ENCODE peak calls at places on chromosomes 11 and 22, in four cellular contexts. B, I, H and K are unnamed samples. For H3K9me3, the result is how much of the 10 kb centered on the place peaks cover.

GRCh38 chr11:86688398-86689179 is 16.2 kb upstream of the ME3 start:
- DNase-seq in B (no peak), H (no peak), I (no peak), K (no peak)

GRCh38 chr11:10506013-10506370 is 35.0 kb downstream of the RNF141 start:
- DNase-seq in H (no peak), I (no peak), B (no peak), K (no peak)

GRCh38 chr11:44711113-44711512 is 15.6 kb upstream of the TSPAN18 start:
- DNase-seq in B (peak), I (no peak), H (no peak), K (no peak)

GRCh38 chr22:42831712-42832111 is 25.4 kb downstream of the ARFGAP3 start:
- DNase-seq in B (no peak), I (no peak), H (no peak), K (no peak)

GRCh38 chr22:45867118-45867905 is 109.7 kb downstream of the WNT7B start:
- DNase-seq in H (no peak), I (no peak), B (peak), K (peak)

GRCh38 chr11:111795333-111795985 is 29.3 kb upstream of the PPP2R1B start:
- DNase-seq in B (no peak), H (no peak), I (no peak), K (no peak)

GRCh38 chr22:38346506-38346905 is 29.3 kb upstream of the CSNK1E start:
- DNase-seq in B (peak), H (no peak), I (no peak), K (peak)

GRCh38 chr11:69095300-69095699 is 46.6 kb downstream of the TPCN2 start:
- DNase-seq in H (no peak), I (no peak), B (no peak), K (no peak)

GRCh38 chr11:115191761-115192160 is 312.5 kb downstream of the CADM1 start:
- DNase-seq in B (no peak), I (no peak), H (no peak), K (no peak)

GRCh38 chr11:8360086-8360828 is 96.6 kb upstream of the LMO1 start:
- DNase-seq in I (no peak), H (no peak), B (no peak), K (no peak)

GRCh38 chr22:26707090-26707489 is 49.7 kb downstream of the MIAT start:
- DNase-seq in H (no peak), B (no peak), I (no peak), K (no peak)

GRCh38 chr11:104893876-104894275 is 4.4 kb downstream of the CASP12 start:
- DNase-seq in H (no peak), B (no peak), I (no peak), K (no peak)

GRCh38 chr11:57444362-57445074 is 15.8 kb upstream of the RTN4RL2 start:
- DNase-seq in H (no peak), B (no peak), I (no peak), K (no peak)

GRCh38 chr22:22079404-22080148 is 97.0 kb upstream of the TOP3B start:
- DNase-seq in B (no peak), I (no peak), H (no peak), K (no peak)

GRCh38 chr22:30876925-30877553 is 91.5 kb downstream of the MORC2 start:
- DNase-seq in I (no peak), H (no peak), B (no peak), K (no peak)

GRCh38 chr11:76892305-76892704 is 31.6 kb downstream of the ACER3 start:
- DNase-seq in I (no peak), H (no peak), B (no peak), K (no peak)

GRCh38 chr22:26648761-26649363 is 8.5 kb upstream of the MIAT start:
- DNase-seq in B (no peak), H (no peak), I (no peak), K (no peak)

GRCh38 chr22:40329021-40329456 is 17.3 kb upstream of the ADSL start:
- DNase-seq in H (no peak), I (no peak), B (no peak), K (no peak)

GRCh38 chr11:6199174-6199810 is at the start of gene OR52W1:
- DNase-seq in I (no peak), H (no peak), B (no peak), K (no peak)

GRCh38 chr11:111101836-111102235 is 143.7 kb upstream of the POU2AF2 start:
- DNase-seq in H (no peak), B (no peak), I (no peak), K (no peak)

GRCh38 chr11:86511086-86511551 is 136.4 kb downstream of the CCDC81 start:
- DNase-seq in B (no peak), I (no peak), H (no peak), K (no peak)

GRCh38 chr11:11444800-11445126 is 91.7 kb upstream of the CSNK2A3 start:
- DNase-seq in I (no peak), B (no peak), H (no peak), K (no peak)

GRCh38 chr22:26502688-26503561 is 9.3 kb downstream of the TFIP11 start:
- DNase-seq in I (no peak), H (peak), B (peak), K (no peak)

GRCh38 chr11:34331736-34332135 is 26.1 kb downstream of the ABTB2 start:
- DNase-seq in I (no peak), B (no peak), H (no peak), K (no peak)

GRCh38 chr22:43090130-43090789 is 1.1 kb upstream of the TTLL1 start:
- DNase-seq in B (no peak), H (peak), I (peak), K (no peak)

GRCh38 chr11:63919267-63920125 is 2.5 kb upstream of the RCOR2 start:
- DNase-seq in I (no peak), B (peak), H (no peak), K (no peak)

GRCh38 chr11:95912902-95913560 is 10.9 kb downstream of the MTMR2 start:
- DNase-seq in B (no peak), I (no peak), H (no peak), K (no peak)

GRCh38 chr11:12789574-12789973 is 115.4 kb downstream of the TEAD1 start:
- DNase-seq in I (no peak), H (no peak), B (no peak), K (no peak)

GRCh38 chr22:20406686-20407408 is 12.9 kb downstream of the ZNF74 start:
- DNase-seq in H (no peak), B (peak), I (no peak), K (no peak)

GRCh38 chr11:12469451-12469850 is 92.1 kb downstream of the PARVA start:
- DNase-seq in H (no peak), I (no peak), B (peak), K (no peak)

GRCh38 chr11:93775289-93775688 is 8.8 kb upstream of the MED17 start:
- DNase-seq in B (peak), I (no peak), H (no peak), K (no peak)

GRCh38 chr11:26244207-26244606 is 87.7 kb upstream of the ANO3 start:
- DNase-seq in H (no peak), B (no peak), I (no peak), K (no peak)

GRCh38 chr11:130272336-130272735 is 42.4 kb downstream of the ZBTB44 start:
- DNase-seq in B (no peak), I (no peak), H (no peak), K (no peak)

GRCh38 chr11:12085371-12086251 is 24.8 kb upstream of the MICAL2 start:
- DNase-seq in I (no peak), H (no peak), B (no peak), K (no peak)

GRCh38 chr11:64864473-64865285 is 13.7 kb downstream of the EHD1 start:
- DNase-seq in B (no peak), I (no peak), H (no peak), K (peak)

GRCh38 chr11:47716692-47717091 is 1.5 kb upstream of the AGBL2 start:
- DNase-seq in I (peak), H (no peak), B (no peak), K (no peak)

DNA sequence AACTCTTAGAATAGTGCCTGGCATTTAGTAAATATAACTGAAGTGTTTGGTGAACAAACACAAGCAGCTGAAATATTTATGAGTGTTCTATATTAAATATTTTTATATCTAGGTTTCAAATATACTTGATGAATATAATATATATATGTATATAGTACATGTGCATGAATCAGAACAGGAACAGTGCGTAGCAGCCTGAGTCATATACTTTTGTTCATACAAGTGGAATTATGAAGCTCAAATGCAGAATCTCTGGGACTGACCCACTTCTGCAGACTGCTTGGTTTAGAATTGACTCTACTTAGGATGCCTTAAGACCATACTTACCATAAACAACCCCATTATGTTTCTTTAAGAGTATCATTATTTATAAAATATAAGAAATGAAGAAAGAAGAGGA is 997.8 kb upstream of the RAG2 start:
- DNase-seq in I (no peak), H (no peak), B (no peak), K (no peak)
- H3K9me3 ChIP-seq in I (under half), H (under half), B (under half), K (under half)

DNA sequence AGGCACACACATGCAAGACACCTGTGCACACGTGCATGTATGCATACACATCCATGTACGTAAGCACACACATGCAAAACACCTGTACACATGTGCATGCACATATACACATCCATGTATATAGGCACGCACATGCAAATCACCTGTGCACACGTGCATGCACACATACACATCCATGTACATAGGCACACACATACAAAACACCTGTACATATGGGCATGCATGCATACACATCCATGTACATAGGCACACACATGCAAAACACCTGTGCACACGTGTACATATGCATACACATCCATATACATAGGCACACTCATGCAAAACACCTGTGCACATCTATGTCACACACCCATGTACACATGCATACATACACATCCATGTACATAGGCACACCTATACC is 458.3 kb downstream of the TBC1D22A start:
- DNase-seq in B (no peak), I (no peak), H (no peak), K (no peak)
- H3K9me3 ChIP-seq in B (under half), I (under half), H (under half), K (under half)

GRCh38 chr22:49638001-49638400 is 189.7 kb downstream of the BRD1 start:
- DNase-seq in I (no peak), B (no peak), H (no peak), K (no peak)
- H3K9me3 ChIP-seq in I (under half), B (under half), H (under half), K (under half)

GRCh38 chr22:29014773-29015172 is 46.9 kb downstream of the C22orf31 start:
- DNase-seq in H (no peak), B (no peak), I (no peak), K (no peak)

GRCh38 chr22:29012923-29013322 is 48.7 kb downstream of the C22orf31 start:
- DNase-seq in B (no peak), H (no peak), I (no peak), K (no peak)

GRCh38 chr22:29016067-29016938 is 45.3 kb downstream of the C22orf31 start:
- DNase-seq in B (no peak), H (no peak), I (no peak), K (no peak)

GRCh38 chr22:29011868-29012428 is 49.7 kb downstream of the C22orf31 start:
- DNase-seq in B (no peak), H (no peak), I (no peak), K (no peak)

GRCh38 chr22:29014301-29014700 is 47.3 kb downstream of the C22orf31 start:
- DNase-seq in B (no peak), H (no peak), I (no peak), K (no peak)
- H3K9me3 ChIP-seq in B (under half), H (under half), I (under half), K (under half)

GRCh38 chr22:36014539-36015072 is 14.0 kb downstream of the RBFOX2 start:
- DNase-seq in H (no peak), I (no peak), B (no peak), K (no peak)

GRCh38 chr22:36010913-36011312 is 17.7 kb downstream of the RBFOX2 start:
- DNase-seq in I (no peak), B (no peak), H (no peak), K (no peak)

GRCh38 chr22:36010090-36010489 is 18.5 kb downstream of the RBFOX2 start:
- DNase-seq in H (no peak), B (peak), I (no peak), K (no peak)

GRCh38 chr22:36015155-36015805 is 13.3 kb downstream of the RBFOX2 start:
- DNase-seq in B (no peak), H (no peak), I (no peak), K (no peak)

DNA sequence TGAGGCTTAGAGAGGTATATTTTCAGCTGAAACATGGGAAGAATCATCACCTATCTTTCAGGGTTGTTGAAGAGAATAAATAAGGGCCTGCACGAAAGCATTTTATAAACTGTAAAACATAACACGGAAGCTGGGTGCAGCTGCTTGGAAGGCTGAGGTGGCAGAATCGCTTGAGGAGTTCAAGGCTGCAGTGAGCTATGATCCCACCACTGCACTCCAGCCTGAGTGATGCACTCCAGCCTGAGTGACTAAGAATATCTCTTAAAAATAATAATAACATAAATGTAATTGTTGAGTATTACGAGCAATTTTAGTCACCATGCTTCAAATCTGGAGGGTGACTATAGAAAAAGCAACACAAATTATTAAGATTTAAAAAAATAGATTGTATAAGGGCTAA is 16.3 kb downstream of the RBFOX2 start:
- DNase-seq in H (no peak), B (no peak), I (no peak), K (no peak)
- H3K9me3 ChIP-seq in H (under half), B (under half), I (under half), K (under half)